ENCODE peak calls at places on chromosomes 7 and 10, in nine cellular contexts. One of them, this sample, is unnamed.

GRCh38 chr7:139992353-139993054 is 70.2 kb downstream of the PARP12 start:
- DNase-seq in bronchial epithelial cell: no peak
- DNase-seq in kidney glomerular epithelial cell: no peak
- DNase-seq in heart left ventricle: no peak
- DNase-seq in tibial artery: peak; percentile 53
- DNase-seq in ecto neural progenitor cell: no peak
- DNase-seq in left ventricle myocardium inferior: no peak
- DNase-seq in substantia nigra: no peak
- DNase-seq in body of pancreas: no peak
- DNase-seq in this sample: no peak

GRCh38 chr7:130921391-130922180 is 187.6 kb upstream of the KLF14 start:
- DNase-seq in kidney glomerular epithelial cell: peak; percentile 96
- DNase-seq in tibial artery: peak; percentile 93
- DNase-seq in heart left ventricle: peak; percentile 55
- DNase-seq in body of pancreas: peak; percentile 65
- DNase-seq in bronchial epithelial cell: no peak
- DNase-seq in substantia nigra: peak; percentile 77
- DNase-seq in left ventricle myocardium inferior: peak; percentile 49
- DNase-seq in ecto neural progenitor cell: peak; percentile 62
- DNase-seq in this sample: peak; percentile 57

GRCh38 chr7:66639773-66640172 is 11.1 kb downstream of the KCTD7 start:
- DNase-seq in tibial artery: no peak
- DNase-seq in body of pancreas: no peak
- DNase-seq in ecto neural progenitor cell: no peak
- DNase-seq in heart left ventricle: no peak
- DNase-seq in bronchial epithelial cell: no peak
- DNase-seq in kidney glomerular epithelial cell: no peak
- DNase-seq in left ventricle myocardium inferior: no peak
- DNase-seq in substantia nigra: no peak
- DNase-seq in this sample: no peak

GRCh38 chr7:137020351-137020750 is 151.9 kb downstream of the CHRM2 start:
- DNase-seq in kidney glomerular epithelial cell: no peak
- DNase-seq in body of pancreas: no peak
- DNase-seq in left ventricle myocardium inferior: no peak
- DNase-seq in bronchial epithelial cell: no peak
- DNase-seq in substantia nigra: no peak
- DNase-seq in heart left ventricle: no peak
- DNase-seq in tibial artery: no peak
- DNase-seq in ecto neural progenitor cell: no peak
- DNase-seq in this sample: no peak

GRCh38 chr10:78756604-78757442 is 311.9 kb upstream of the ZMIZ1 start:
- DNase-seq in ecto neural progenitor cell: no peak
- DNase-seq in heart left ventricle: peak; percentile 65
- DNase-seq in left ventricle myocardium inferior: peak; percentile 66
- DNase-seq in body of pancreas: peak; percentile 84
- DNase-seq in tibial artery: peak; percentile 94
- DNase-seq in substantia nigra: peak; percentile 51
- DNase-seq in bronchial epithelial cell: peak; percentile 96
- DNase-seq in kidney glomerular epithelial cell: peak; percentile 95
- DNase-seq in this sample: peak; percentile 65

GRCh38 chr7:137626469-137627067 is 220.2 kb downstream of the DGKI start:
- DNase-seq in ecto neural progenitor cell: peak; percentile 75
- DNase-seq in substantia nigra: no peak
- DNase-seq in heart left ventricle: no peak
- DNase-seq in body of pancreas: peak; percentile 47
- DNase-seq in tibial artery: no peak
- DNase-seq in left ventricle myocardium inferior: no peak
- DNase-seq in bronchial epithelial cell: peak; percentile 34
- DNase-seq in kidney glomerular epithelial cell: peak; percentile 58
- DNase-seq in this sample: no peak

GRCh38 chr10:132644544-132645530 is 107.2 kb downstream of the INPP5A start:
- DNase-seq in ecto neural progenitor cell: no peak
- DNase-seq in heart left ventricle: no peak
- DNase-seq in tibial artery: peak; percentile 58
- DNase-seq in kidney glomerular epithelial cell: no peak
- DNase-seq in substantia nigra: no peak
- DNase-seq in bronchial epithelial cell: no peak
- DNase-seq in body of pancreas: no peak
- DNase-seq in left ventricle myocardium inferior: peak; percentile 13
- DNase-seq in this sample: no peak

GRCh38 chr10:30857803-30858202 is 173.9 kb downstream of the ZNF438 start:
- DNase-seq in kidney glomerular epithelial cell: no peak
- DNase-seq in heart left ventricle: peak; percentile 76
- DNase-seq in left ventricle myocardium inferior: peak; percentile 77
- DNase-seq in substantia nigra: no peak
- DNase-seq in tibial artery: peak; percentile 87
- DNase-seq in body of pancreas: peak; percentile 62
- DNase-seq in ecto neural progenitor cell: no peak
- DNase-seq in bronchial epithelial cell: peak; percentile 5
- DNase-seq in this sample: peak; percentile 70

GRCh38 chr7:128284102-128284501 is 43.0 kb downstream of the LEP start:
- DNase-seq in substantia nigra: no peak
- DNase-seq in body of pancreas: no peak
- DNase-seq in left ventricle myocardium inferior: no peak
- DNase-seq in ecto neural progenitor cell: no peak
- DNase-seq in bronchial epithelial cell: no peak
- DNase-seq in heart left ventricle: no peak
- DNase-seq in tibial artery: no peak
- DNase-seq in kidney glomerular epithelial cell: no peak
- DNase-seq in this sample: no peak

GRCh38 chr7:42645906-42646305 is 266.0 kb downstream of the C7orf25 start:
- DNase-seq in heart left ventricle: no peak
- DNase-seq in ecto neural progenitor cell: no peak
- DNase-seq in substantia nigra: no peak
- DNase-seq in tibial artery: no peak
- DNase-seq in bronchial epithelial cell: peak; percentile 53
- DNase-seq in kidney glomerular epithelial cell: no peak
- DNase-seq in left ventricle myocardium inferior: no peak
- DNase-seq in body of pancreas: no peak
- DNase-seq in this sample: no peak

GRCh38 chr7:32142649-32143048 is 72.4 kb upstream of the PDE1C start:
- DNase-seq in body of pancreas: no peak
- DNase-seq in ecto neural progenitor cell: no peak
- DNase-seq in kidney glomerular epithelial cell: no peak
- DNase-seq in tibial artery: no peak
- DNase-seq in substantia nigra: no peak
- DNase-seq in heart left ventricle: no peak
- DNase-seq in left ventricle myocardium inferior: no peak
- DNase-seq in bronchial epithelial cell: no peak
- DNase-seq in this sample: no peak

GRCh38 chr7:93307131-93307660 is 75.0 kb downstream of the VPS50 start:
- DNase-seq in heart left ventricle: no peak
- DNase-seq in left ventricle myocardium inferior: no peak
- DNase-seq in ecto neural progenitor cell: no peak
- DNase-seq in kidney glomerular epithelial cell: no peak
- DNase-seq in tibial artery: no peak
- DNase-seq in bronchial epithelial cell: peak; percentile 88
- DNase-seq in body of pancreas: no peak
- DNase-seq in substantia nigra: no peak
- DNase-seq in this sample: no peak

GRCh38 chr10:131314799-131315198 is 3.3 kb upstream of the TCERG1L start:
- DNase-seq in tibial artery: no peak
- DNase-seq in substantia nigra: no peak
- DNase-seq in heart left ventricle: no peak
- DNase-seq in kidney glomerular epithelial cell: no peak
- DNase-seq in body of pancreas: no peak
- DNase-seq in left ventricle myocardium inferior: no peak
- DNase-seq in ecto neural progenitor cell: no peak
- DNase-seq in bronchial epithelial cell: no peak
- DNase-seq in this sample: no peak

GRCh38 chr7:1368682-1369571 is 90.3 kb downstream of the MICALL2 start:
- DNase-seq in tibial artery: no peak
- DNase-seq in substantia nigra: no peak
- DNase-seq in ecto neural progenitor cell: peak; percentile 97
- DNase-seq in bronchial epithelial cell: no peak
- DNase-seq in body of pancreas: no peak
- DNase-seq in heart left ventricle: no peak
- DNase-seq in left ventricle myocardium inferior: no peak
- DNase-seq in kidney glomerular epithelial cell: no peak
- DNase-seq in this sample: no peak

GRCh38 chr10:77233466-77233865 is 404.1 kb downstream of the KCNMA1 start:
- DNase-seq in left ventricle myocardium inferior: no peak
- DNase-seq in tibial artery: no peak
- DNase-seq in substantia nigra: no peak
- DNase-seq in kidney glomerular epithelial cell: no peak
- DNase-seq in ecto neural progenitor cell: no peak
- DNase-seq in bronchial epithelial cell: no peak
- DNase-seq in heart left ventricle: no peak
- DNase-seq in body of pancreas: no peak
- DNase-seq in this sample: no peak

GRCh38 chr10:99708428-99709010 is 23.4 kb downstream of the COX15 start:
- DNase-seq in substantia nigra: no peak
- DNase-seq in left ventricle myocardium inferior: no peak
- DNase-seq in body of pancreas: no peak
- DNase-seq in ecto neural progenitor cell: no peak
- DNase-seq in kidney glomerular epithelial cell: no peak
- DNase-seq in heart left ventricle: no peak
- DNase-seq in bronchial epithelial cell: no peak
- DNase-seq in tibial artery: no peak
- DNase-seq in this sample: no peak

GRCh38 chr10:97425964-97426775 is at the start of gene PGAM1:
- DNase-seq in tibial artery: peak; percentile 99
- DNase-seq in heart left ventricle: peak; percentile 97
- DNase-seq in ecto neural progenitor cell: peak; percentile 98
- DNase-seq in substantia nigra: peak; percentile 83
- DNase-seq in bronchial epithelial cell: peak; percentile 89
- DNase-seq in kidney glomerular epithelial cell: peak; percentile 97
- DNase-seq in left ventricle myocardium inferior: peak; percentile 95
- DNase-seq in body of pancreas: peak; percentile 95
- DNase-seq in this sample: peak; percentile 87

GRCh38 chr10:6313107-6313895 is 110.6 kb downstream of the PFKFB3 start:
- DNase-seq in body of pancreas: no peak
- DNase-seq in left ventricle myocardium inferior: no peak
- DNase-seq in ecto neural progenitor cell: no peak
- DNase-seq in tibial artery: no peak
- DNase-seq in heart left ventricle: no peak
- DNase-seq in bronchial epithelial cell: no peak
- DNase-seq in substantia nigra: no peak
- DNase-seq in kidney glomerular epithelial cell: no peak
- DNase-seq in this sample: no peak

GRCh38 chr10:6201511-6201975 is 1.2 kb upstream of the PFKFB3 start:
- DNase-seq in bronchial epithelial cell: peak; percentile 79
- DNase-seq in body of pancreas: peak; percentile 84
- DNase-seq in left ventricle myocardium inferior: peak; percentile 83
- DNase-seq in tibial artery: peak; percentile 92
- DNase-seq in ecto neural progenitor cell: peak; percentile 83
- DNase-seq in kidney glomerular epithelial cell: peak; percentile 72
- DNase-seq in substantia nigra: peak; percentile 53
- DNase-seq in heart left ventricle: peak; percentile 75
- DNase-seq in this sample: peak; percentile 40

GRCh38 chr10:97773096-97773495 is 1.3 kb upstream of the SFRP5 start:
- DNase-seq in kidney glomerular epithelial cell: no peak
- DNase-seq in left ventricle myocardium inferior: no peak
- DNase-seq in heart left ventricle: no peak
- DNase-seq in substantia nigra: no peak
- DNase-seq in body of pancreas: no peak
- DNase-seq in tibial artery: no peak
- DNase-seq in bronchial epithelial cell: no peak
- DNase-seq in ecto neural progenitor cell: no peak
- DNase-seq in this sample: no peak

GRCh38 chr10:33008499-33009243 is 50.6 kb upstream of the ITGB1 start:
- DNase-seq in left ventricle myocardium inferior: no peak
- DNase-seq in tibial artery: no peak
- DNase-seq in substantia nigra: no peak
- DNase-seq in ecto neural progenitor cell: peak; percentile 56
- DNase-seq in bronchial epithelial cell: peak; percentile 82
- DNase-seq in body of pancreas: peak; percentile 81
- DNase-seq in heart left ventricle: peak; percentile 63
- DNase-seq in kidney glomerular epithelial cell: peak; percentile 93
- DNase-seq in this sample: peak; percentile 44

GRCh38 chr10:5582736-5583135 is 58.0 kb downstream of the CALML3 start:
- DNase-seq in bronchial epithelial cell: no peak
- DNase-seq in ecto neural progenitor cell: no peak
- DNase-seq in left ventricle myocardium inferior: no peak
- DNase-seq in tibial artery: peak; percentile 40
- DNase-seq in body of pancreas: no peak
- DNase-seq in kidney glomerular epithelial cell: no peak
- DNase-seq in heart left ventricle: no peak
- DNase-seq in substantia nigra: no peak
- DNase-seq in this sample: no peak

GRCh38 chr10:80373566-80373965 is 17.0 kb downstream of the DYDC2 start:
- DNase-seq in substantia nigra: no peak
- DNase-seq in tibial artery: no peak
- DNase-seq in ecto neural progenitor cell: no peak
- DNase-seq in heart left ventricle: no peak
- DNase-seq in left ventricle myocardium inferior: no peak
- DNase-seq in body of pancreas: no peak
- DNase-seq in bronchial epithelial cell: no peak
- DNase-seq in kidney glomerular epithelial cell: no peak
- DNase-seq in this sample: no peak

GRCh38 chr10:124222298-124223000 is 129.1 kb upstream of the CHST15 start:
- DNase-seq in kidney glomerular epithelial cell: no peak
- DNase-seq in ecto neural progenitor cell: no peak
- DNase-seq in tibial artery: no peak
- DNase-seq in body of pancreas: no peak
- DNase-seq in left ventricle myocardium inferior: no peak
- DNase-seq in heart left ventricle: no peak
- DNase-seq in bronchial epithelial cell: no peak
- DNase-seq in substantia nigra: no peak
- DNase-seq in this sample: no peak

GRCh38 chr7:14835399-14835798 is 67.2 kb downstream of the DGKB start:
- DNase-seq in tibial artery: no peak
- DNase-seq in substantia nigra: no peak
- DNase-seq in kidney glomerular epithelial cell: no peak
- DNase-seq in left ventricle myocardium inferior: no peak
- DNase-seq in bronchial epithelial cell: no peak
- DNase-seq in body of pancreas: no peak
- DNase-seq in ecto neural progenitor cell: no peak
- DNase-seq in heart left ventricle: peak; percentile 21
- DNase-seq in this sample: no peak

GRCh38 chr7:55156919-55157318 is 138.1 kb downstream of the EGFR start:
- DNase-seq in body of pancreas: no peak
- DNase-seq in kidney glomerular epithelial cell: no peak
- DNase-seq in tibial artery: no peak
- DNase-seq in bronchial epithelial cell: no peak
- DNase-seq in heart left ventricle: no peak
- DNase-seq in left ventricle myocardium inferior: no peak
- DNase-seq in ecto neural progenitor cell: peak; percentile 78
- DNase-seq in substantia nigra: no peak
- DNase-seq in this sample: no peak

GRCh38 chr10:62980697-62981495 is 152.2 kb upstream of the NRBF2 start:
- DNase-seq in ecto neural progenitor cell: no peak
- DNase-seq in tibial artery: no peak
- DNase-seq in heart left ventricle: no peak
- DNase-seq in left ventricle myocardium inferior: no peak
- DNase-seq in bronchial epithelial cell: peak; percentile 64
- DNase-seq in substantia nigra: no peak
- DNase-seq in body of pancreas: no peak
- DNase-seq in kidney glomerular epithelial cell: no peak
- DNase-seq in this sample: no peak

GRCh38 chr7:18119985-18120384 is 92.3 kb upstream of the PRPS1L1 start:
- DNase-seq in tibial artery: no peak
- DNase-seq in bronchial epithelial cell: no peak
- DNase-seq in heart left ventricle: no peak
- DNase-seq in left ventricle myocardium inferior: no peak
- DNase-seq in body of pancreas: no peak
- DNase-seq in substantia nigra: no peak
- DNase-seq in kidney glomerular epithelial cell: no peak
- DNase-seq in ecto neural progenitor cell: no peak
- DNase-seq in this sample: no peak

This sample was measured in tibial nerve.